ENCODE peak calls at places on chromosomes 6 and 20, in nine cellular contexts. N is iPS DF 6.9; I is CD4-positive, CD25-positive, alpha-beta regulatory T cell; R is prostate gland; Q is H9; G is naive thymus-derived CD4-positive, alpha-beta T cell; S is heart left ventricle; F is upper lobe of left lung; H is CD4-positive, alpha-beta T cell. O is an unnamed sample. For H3K9me3, the result is how much of the 10 kb centered on the place peaks cover.

GRCh38 chr6:165676435-165677068 is 13.5 kb upstream of the PDE10A start:
- DNase-seq in N (no peak), S (peak), G (no peak), H (no peak), Q (peak), I (no peak), F (no peak), R (no peak), O (no peak)

GRCh38 chr6:150866147-150867073 is 908 bp downstream of the MTHFD1L start:
- DNase-seq in H (peak), F (peak), S (peak), N (peak), G (peak), Q (peak), R (peak), I (peak), O (peak)

GRCh38 chr6:99746261-99746895 is 139.7 kb downstream of the PRDM13 start:
- DNase-seq in S (peak), N (peak), Q (peak), R (peak), I (peak), G (peak), H (peak), F (no peak), O (peak)

GRCh38 chr20:3238616-3239025 is 369 bp downstream of the SLC4A11 start:
- DNase-seq in G (peak), I (peak), F (peak), Q (peak), N (no peak), H (peak), S (no peak), R (peak), O (peak)

GRCh38 chr20:50980071-50980681 is 21.6 kb downstream of the MOCS3 start:
- DNase-seq in H (no peak), Q (no peak), G (no peak), F (no peak), R (no peak), S (no peak), I (no peak), N (no peak), O (no peak)

GRCh38 chr6:34360556-34360955 is 31.9 kb downstream of the NUDT3 start:
- DNase-seq in F (no peak), I (no peak), N (no peak), H (no peak), G (no peak), R (no peak), Q (no peak), S (no peak), O (no peak)

GRCh38 chr20:50291428-50292323 is 101.0 kb downstream of the CEBPB start:
- DNase-seq in F (no peak), Q (no peak), S (peak), N (no peak), I (no peak), G (no peak), H (no peak), R (no peak), O (no peak)

GRCh38 chr20:59632426-59633113 is 28.2 kb downstream of the PHACTR3 start:
- DNase-seq in R (no peak), H (no peak), I (no peak), N (no peak), S (no peak), G (no peak), F (no peak), Q (no peak), O (no peak)

GRCh38 chr6:142796571-142796970 is 148.4 kb downstream of the HIVEP2 start:
- DNase-seq in G (no peak), S (no peak), R (no peak), Q (no peak), F (no peak), I (no peak), H (no peak), N (no peak), O (no peak)

GRCh38 chr6:68141190-68141589 is 493.9 kb upstream of the ADGRB3 start:
- DNase-seq in H (no peak), I (no peak), R (no peak), Q (no peak), G (no peak), F (no peak), S (no peak), N (no peak), O (no peak)

GRCh38 chr6:144895313-144895712 is 610.2 kb downstream of the UTRN start:
- DNase-seq in I (no peak), Q (no peak), F (no peak), S (no peak), N (no peak), R (no peak), H (no peak), G (no peak), O (no peak)

GRCh38 chr6:106740287-106740686 is 110.9 kb downstream of the QRSL1 start:
- DNase-seq in H (no peak), N (no peak), I (no peak), F (no peak), R (no peak), G (no peak), S (no peak), Q (no peak), O (no peak)
- H3K9me3 ChIP-seq in H (under half), N (under half), I (under half), F (under half), R (under half), G (under half), S (under half), Q (under half), O (under half)

DNA sequence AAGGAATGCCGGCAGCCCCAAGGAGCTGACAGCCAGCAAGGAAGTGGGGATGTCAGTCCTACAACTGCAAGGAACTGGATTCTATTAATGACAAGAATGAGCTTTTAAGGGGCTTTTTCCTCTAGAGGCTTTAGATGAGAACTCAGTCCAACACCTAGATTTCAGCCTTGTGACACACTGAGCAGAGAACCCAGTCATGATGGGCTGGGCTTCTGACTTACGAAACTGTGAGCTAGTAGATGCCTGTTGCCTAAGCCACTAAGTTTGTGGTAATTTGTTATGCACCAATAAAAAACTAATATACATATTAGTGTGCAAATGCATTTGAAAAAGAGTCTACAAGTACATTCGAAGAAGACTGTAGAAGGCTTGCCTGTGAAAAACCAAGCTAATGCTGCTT is 263.3 kb downstream of the SOX4 start:
- DNase-seq in N (no peak), F (no peak), I (no peak), R (no peak), G (no peak), Q (no peak), S (no peak), H (no peak), O (no peak)
- H3K27ac ChIP-seq in N (no peak), F (no peak), I (no peak), R (no peak), G (no peak), Q (no peak), S (no peak), H (no peak), O (no peak)

DNA sequence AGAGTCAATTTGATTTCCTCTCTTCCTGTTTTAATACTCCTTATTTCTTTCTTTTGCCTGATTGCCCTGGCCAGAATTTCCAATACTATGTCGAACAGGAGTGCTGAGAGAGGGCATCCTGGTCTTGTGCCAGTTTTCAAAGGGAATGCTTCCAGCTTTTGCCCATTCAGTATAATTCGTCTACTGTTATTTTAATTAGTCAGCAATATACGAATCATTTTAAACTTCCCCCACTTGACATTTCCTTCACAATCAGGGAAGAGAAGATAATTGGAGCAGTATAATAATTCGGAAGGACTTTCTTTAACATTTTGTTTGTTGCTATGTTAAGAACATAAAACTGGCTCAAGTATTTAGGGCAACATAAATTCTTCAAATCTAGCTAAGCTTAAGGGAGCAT is 860.3 kb upstream of the SLC35B3 start:
- DNase-seq in R (no peak), S (no peak), H (no peak), I (no peak), F (no peak), G (no peak), Q (no peak), N (no peak), O (no peak)
- H3K9me3 ChIP-seq in R (under half), S (under half), H (under half), I (under half), F (under half), G (under half), Q (under half), N (under half), O (under half)

GRCh38 chr20:43726811-43727338 is at the start of gene GTSF1L:
- DNase-seq in S (no peak), Q (no peak), N (no peak), R (no peak), I (no peak), H (no peak), G (no peak), F (no peak), O (no peak)

GRCh38 chr20:43727980-43728590 is 1.3 kb upstream of the GTSF1L start:
- DNase-seq in S (no peak), H (no peak), R (no peak), I (peak), Q (no peak), N (no peak), F (no peak), G (peak), O (peak)

GRCh38 chr20:43724383-43724782 is 2.4 kb downstream of the GTSF1L start:
- DNase-seq in N (no peak), G (no peak), R (no peak), Q (no peak), F (no peak), I (no peak), H (no peak), S (no peak), O (no peak)

GRCh38 chr20:43725666-43726065 is 1.1 kb downstream of the GTSF1L start:
- DNase-seq in Q (no peak), F (no peak), H (no peak), N (no peak), G (no peak), S (no peak), R (no peak), I (no peak), O (no peak)

DNA sequence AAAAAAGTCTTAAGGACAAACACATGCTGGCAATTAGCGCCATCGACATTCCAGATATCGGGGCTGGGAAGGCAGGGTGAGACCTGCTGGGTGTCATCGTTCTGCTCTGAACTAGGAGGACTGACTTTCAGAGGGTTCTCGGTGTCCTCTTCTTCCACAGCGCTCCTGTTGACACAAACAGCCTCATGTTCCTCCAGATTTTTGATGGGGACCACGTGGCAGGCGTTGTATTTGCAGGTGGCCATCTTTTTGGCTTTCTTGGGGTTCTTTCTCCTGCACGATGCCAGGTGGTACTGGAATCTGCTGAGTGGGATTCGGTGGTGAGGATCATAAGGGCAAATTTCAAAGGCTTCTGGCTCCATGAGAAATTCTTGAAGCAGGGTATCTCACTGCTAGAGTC is 469 bp downstream of the GTSF1L start:
- DNase-seq in R (no peak), G (no peak), F (no peak), Q (no peak), S (no peak), H (no peak), I (no peak), N (no peak), O (no peak)
- H3K27ac ChIP-seq in R (no peak), G (no peak), F (no peak), Q (no peak), S (no peak), H (no peak), I (no peak), N (no peak), O (no peak)

GRCh38 chr6:363909-364308 is 27.6 kb upstream of the IRF4 start:
- DNase-seq in G (no peak), I (no peak), S (no peak), R (no peak), N (no peak), Q (no peak), H (no peak), F (no peak), O (no peak)

GRCh38 chr6:362231-362923 is 29.2 kb upstream of the IRF4 start:
- DNase-seq in I (no peak), G (no peak), S (no peak), R (no peak), N (no peak), Q (no peak), H (no peak), F (no peak), O (no peak)

GRCh38 chr6:362924-363249 is 28.7 kb upstream of the IRF4 start:
- DNase-seq in N (no peak), S (no peak), F (no peak), I (no peak), G (no peak), H (no peak), R (no peak), Q (no peak), O (no peak)

GRCh38 chr6:364609-365540 is 26.7 kb upstream of the IRF4 start:
- DNase-seq in Q (no peak), S (no peak), N (no peak), I (no peak), F (peak), H (no peak), R (no peak), G (no peak), O (no peak)

DNA sequence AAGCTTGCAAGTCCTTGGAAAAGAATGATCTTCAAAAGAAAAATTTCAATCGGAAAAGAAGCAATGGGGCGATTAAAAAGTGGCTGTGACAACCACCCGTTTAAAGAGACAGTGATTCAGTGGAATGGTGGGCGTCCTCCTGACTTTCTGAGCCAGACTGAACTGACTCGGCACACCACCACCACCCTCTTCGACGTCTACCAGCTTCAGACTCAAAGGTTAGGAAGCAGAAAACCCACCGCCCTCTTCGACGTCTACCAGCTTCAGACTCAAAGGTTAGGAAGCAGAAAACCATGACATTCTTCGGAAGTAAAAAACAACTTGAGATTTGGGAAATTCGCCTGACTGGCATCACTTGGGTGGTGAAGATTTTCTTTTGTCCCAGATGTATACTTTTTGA is 28.3 kb upstream of the IRF4 start:
- DNase-seq in H (no peak), S (no peak), G (no peak), R (no peak), F (no peak), I (no peak), N (no peak), Q (no peak), O (no peak)
- H3K9me3 ChIP-seq in H (under half), S (under half), G (under half), R (under half), F (under half), I (under half), N (under half), Q (half or more), O (under half)

GRCh38 chr6:125985522-125985921 is 818 bp upstream of the TRMT11 start:
- DNase-seq in N (no peak), F (no peak), H (no peak), G (no peak), R (no peak), Q (no peak), S (no peak), I (no peak), O (no peak)
- H3K27ac ChIP-seq in N (no peak), F (peak), H (no peak), G (peak), R (peak), Q (no peak), S (peak), I (peak), O (peak)

O was measured in CD4-positive, alpha-beta memory T cell.